ENCODE peak calls at places on chromosome 6, in four cellular contexts. E, T, F and V are unnamed samples.
A peak's percentile ranks its signal among the peaks of the same experiment; 100 is the strongest.

GRCh38 chr6:124560836-124561585 is 401.2 kb upstream of the RNF217 start:
- DNase-seq in E (no peak), T (no peak), F (no peak), V (no peak)

GRCh38 chr6:121520337-121521163 is 85.1 kb downstream of the GJA1 start:
- DNase-seq in E (no peak), T (no peak), F (no peak), V (no peak)

GRCh38 chr6:130629640-130630039 is 197.6 kb upstream of the SMLR1 start:
- DNase-seq in E (no peak), T (no peak), F (no peak), V (no peak)

GRCh38 chr6:54014440-54014839 is 96.8 kb upstream of the MLIP start:
- DNase-seq in E (no peak), T (no peak), F (no peak), V (no peak)

GRCh38 chr6:46144270-46144669 is 14.5 kb downstream of the ENPP4 start:
- DNase-seq in E (no peak), T (no peak), F (no peak), V (no peak)

GRCh38 chr6:46925563-46926253 is 4.0 kb upstream of the ADGRF5 start:
- DNase-seq in E (no peak), T (no peak), F (no peak), V (no peak)

GRCh38 chr6:50586074-50586473 is 127.3 kb upstream of the TFAP2D start:
- DNase-seq in E (no peak), T (no peak), F (no peak), V (no peak)

GRCh38 chr6:93040375-93040774 is 379.0 kb downstream of the EPHA7 start:
- DNase-seq in E (no peak), T (no peak), F (no peak), V (no peak)

GRCh38 chr6:100463685-100464161 is 998 bp downstream of the SIM1 start:
- DNase-seq in E (no peak), T (no peak), F (no peak), V (no peak)

GRCh38 chr6:14072084-14072483 is 45.5 kb upstream of the CD83 start:
- DNase-seq in E (no peak), T (no peak), F (no peak), V (no peak)

GRCh38 chr6:111846511-111847409 is 26.5 kb downstream of the FYN start:
- DNase-seq in E (no peak), T (no peak), F (no peak), V (no peak)

GRCh38 chr6:47059216-47059885 is 17.2 kb upstream of the ADGRF1 start:
- DNase-seq in E (no peak), T (no peak), F (no peak), V (no peak)

GRCh38 chr6:10030942-10031537 is 383.8 kb downstream of the TFAP2A start:
- DNase-seq in E (no peak), T (no peak), F (peak; percentile 29), V (peak; percentile 7)

GRCh38 chr6:36609582-36609981 is 15.4 kb downstream of the SRSF3 start:
- DNase-seq in E (no peak), T (no peak), F (no peak), V (no peak)

DNA sequence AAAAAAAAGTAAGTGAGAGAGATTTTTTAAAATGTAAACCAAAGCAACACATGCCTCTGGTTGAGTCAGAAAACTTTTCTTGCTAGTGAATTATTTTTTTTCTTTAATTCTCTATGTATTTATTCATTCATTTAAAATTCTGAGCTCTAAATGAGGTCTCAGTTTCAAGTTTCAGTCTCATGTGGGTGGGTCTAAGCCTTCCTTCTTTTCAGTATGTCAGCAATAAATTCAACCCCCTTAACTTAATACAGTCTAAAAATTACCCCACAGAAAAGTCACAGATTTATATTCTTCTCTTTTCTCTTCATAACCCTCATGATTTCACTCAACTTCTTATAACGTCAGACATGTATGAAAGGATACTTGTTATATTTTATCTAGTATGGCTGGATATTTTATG is 663.3 kb upstream of the PTCHD4 start:
- DNase-seq in E (no peak), T (no peak), F (no peak), V (no peak)
- H3K36me3 ChIP-seq in E (no peaks in the 10 kb centered on the region), T (no peaks in the 10 kb centered on the region), F (no peaks in the 10 kb centered on the region), V (no peaks in the 10 kb centered on the region)

DNA sequence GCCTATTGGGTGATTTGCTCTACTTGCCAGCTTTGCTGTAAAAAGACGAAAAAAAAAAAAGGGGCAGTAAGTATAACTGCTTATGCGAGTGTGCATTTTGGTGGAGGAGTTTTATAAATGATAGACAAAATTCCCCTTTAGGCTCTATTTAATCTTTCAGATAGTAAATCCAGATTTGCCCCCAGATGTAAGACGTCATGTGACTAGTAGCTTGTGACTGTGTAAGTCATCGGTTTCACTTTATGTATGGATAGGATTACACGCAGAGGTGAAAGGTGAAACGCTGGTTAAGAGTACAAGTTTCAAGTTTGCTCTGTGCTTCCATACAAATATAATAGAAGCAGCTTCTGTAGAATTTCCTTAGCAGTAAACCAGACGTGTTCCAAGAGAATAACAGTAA is 7.9 kb downstream of the RAB32 start:
- DNase-seq in E (no peak), T (no peak), F (no peak), V (no peak)
- H3K9me3 ChIP-seq in E (no peaks in the 10 kb centered on the region), T (no peaks in the 10 kb centered on the region), F (no peaks in the 10 kb centered on the region), V (no peaks in the 10 kb centered on the region)

GRCh38 chr6:31138982-31139381 is at the start of gene PSORS1C2:
- DNase-seq in E (no peak), T (no peak), F (no peak), V (no peak)
- H3K27ac ChIP-seq in E (peak within 1 kb of the TSS; percentile 54), T (no peak within 1 kb of the TSS), F (no peak within 1 kb of the TSS), V (no peak within 1 kb of the TSS)

DNA sequence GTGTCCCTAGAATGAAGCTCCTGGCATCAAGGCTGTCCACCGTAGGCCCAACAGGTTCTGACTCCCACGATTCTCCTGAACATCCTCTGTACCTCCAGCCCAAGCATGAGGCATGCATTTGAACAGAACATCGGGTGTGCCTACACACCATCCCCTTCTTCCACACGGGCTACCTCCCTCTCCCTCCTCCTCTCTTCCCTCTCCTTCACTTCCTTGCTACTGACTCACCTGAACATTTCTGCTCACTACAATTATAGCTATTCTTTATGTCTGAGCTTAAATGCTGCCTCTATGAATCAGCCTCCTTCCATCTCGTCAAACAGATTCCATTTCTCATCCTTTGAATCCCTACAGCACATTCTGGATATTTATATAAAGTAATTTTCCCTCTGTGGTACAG is 71.5 kb upstream of the MYLIP start:
- DNase-seq in E (no peak), T (no peak), F (no peak), V (no peak)
- H3K36me3 ChIP-seq in E (no peaks in the 10 kb centered on the region), T (no peaks in the 10 kb centered on the region), F (no peaks in the 10 kb centered on the region), V (no peaks in the 10 kb centered on the region)

GRCh38 chr6:57328074-57328473 is 10.6 kb downstream of the PRIM2 start:
- DNase-seq in E (no peak), T (no peak), F (no peak), V (no peak)
- H3K9me3 ChIP-seq in E (peaks cover 5% of the 10 kb centered on the region), T (no peaks in the 10 kb centered on the region), F (peaks cover 39% of the 10 kb centered on the region), V (peaks cover 20% of the 10 kb centered on the region)

GRCh38 chr6:158487495-158487894 is 72.4 kb upstream of the TMEM181 start:
- DNase-seq in E (no peak), T (no peak), F (no peak), V (no peak)
- H3K27ac ChIP-seq in E (no peak overlapping the region), T (no peak overlapping the region), F (no peak overlapping the region), V (no peak overlapping the region)

DNA sequence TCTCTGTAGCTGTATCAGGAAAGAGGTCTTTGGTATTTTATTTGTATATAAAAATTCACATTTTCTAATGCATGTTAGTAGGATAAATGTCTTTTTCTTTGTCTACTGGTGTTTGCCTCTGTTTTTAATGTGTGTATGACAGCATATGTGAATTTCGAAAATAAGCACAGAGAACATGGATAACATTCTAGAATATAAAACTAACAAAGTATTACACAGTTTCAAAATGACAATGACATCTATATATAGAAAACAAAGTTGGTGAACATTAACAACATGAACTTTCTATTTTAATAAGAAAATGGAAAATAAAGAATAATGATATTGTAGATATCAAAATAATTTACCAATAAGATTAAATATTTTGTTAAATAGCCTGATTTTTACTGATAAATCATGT is 608.0 kb downstream of the COL12A1 start:
- DNase-seq in E (no peak), T (no peak), F (no peak), V (no peak)
- H3K36me3 ChIP-seq in E (no peaks in the 10 kb centered on the region), T (no peaks in the 10 kb centered on the region), F (no peaks in the 10 kb centered on the region), V (no peaks in the 10 kb centered on the region)

GRCh38 chr6:169087436-169088046 is 166.1 kb downstream of the THBS2 start:
- DNase-seq in E (no peak), T (no peak), F (no peak), V (no peak)
- H3K9me3 ChIP-seq in E (peaks cover 8% of the 10 kb centered on the region), T (no peaks in the 10 kb centered on the region), F (no peaks in the 10 kb centered on the region), V (peaks cover 16% of the 10 kb centered on the region)

GRCh38 chr6:170346649-170347048 is 40.1 kb downstream of the FAM120B start:
- DNase-seq in E (no peak), T (no peak), F (no peak), V (peak; percentile 67)
- H3K27ac ChIP-seq in E (no peak overlapping the region), T (no peak overlapping the region), F (no peak overlapping the region), V (no peak overlapping the region)